ENCODE peak calls at places on chromosomes 6 and 20, in five cellular contexts. G, I, X, N and W are unnamed samples.

GRCh38 chr20:51611625-51611890 is 69.0 kb upstream of the NFATC2 start:
- DNase-seq in I (no peak), X (no peak), G (no peak), N (no peak), W (no peak)

GRCh38 chr6:44801188-44801587 is 413.7 kb downstream of the CDC5L start:
- DNase-seq in I (no peak), G (no peak), X (no peak), N (no peak), W (no peak)

GRCh38 chr20:11101696-11102095 is 427.9 kb upstream of the JAG1 start:
- DNase-seq in G (no peak), N (no peak), I (no peak), X (no peak), W (no peak)

GRCh38 chr6:31422587-31422986 is 19.2 kb downstream of the MICA start:
- DNase-seq in N (no peak), X (no peak), G (no peak), I (no peak), W (no peak)

GRCh38 chr6:116468293-116468692 is 7.1 kb downstream of the CALHM6 start:
- DNase-seq in I (no peak), N (no peak), X (no peak), G (no peak), W (no peak)

GRCh38 chr6:21987501-21987957 is 309.3 kb downstream of the PRL start:
- DNase-seq in X (peak), N (peak), G (peak), I (peak), W (peak)

GRCh38 chr6:158441639-158442308 is 118.1 kb upstream of the TMEM181 start:
- DNase-seq in G (no peak), I (no peak), X (peak), N (peak), W (no peak)

GRCh38 chr20:48760403-48760889 is 67.4 kb downstream of the PREX1 start:
- DNase-seq in N (peak), G (peak), I (no peak), X (no peak), W (no peak)

GRCh38 chr6:30258204-30258603 is 45.0 kb upstream of the TRIM26 start:
- DNase-seq in N (no peak), I (no peak), X (no peak), G (no peak), W (no peak)

GRCh38 chr20:10985536-10985935 is 311.7 kb upstream of the JAG1 start:
- DNase-seq in X (no peak), I (no peak), G (peak), N (peak), W (no peak)

GRCh38 chr6:167590193-167590592 is 236.5 kb upstream of the AFDN start:
- DNase-seq in I (no peak), G (no peak), X (no peak), N (no peak), W (no peak)

GRCh38 chr6:127732927-127733326 is 156.0 kb downstream of the C6orf58 start:
- DNase-seq in N (no peak), G (no peak), I (no peak), X (no peak), W (no peak)

GRCh38 chr6:127737768-127738167 is 160.8 kb downstream of the C6orf58 start:
- DNase-seq in N (no peak), X (no peak), I (no peak), G (peak), W (no peak)

GRCh38 chr6:127738423-127738822 is 161.4 kb downstream of the C6orf58 start:
- DNase-seq in N (no peak), X (no peak), G (no peak), I (no peak), W (no peak)

GRCh38 chr6:127737009-127737486 is 160.1 kb downstream of the C6orf58 start:
- DNase-seq in X (no peak), N (peak), G (peak), I (peak), W (peak)
- TF ChIP-seq CTCF in X (peak), N (peak), G (peak), I (peak), W (peak)

GRCh38 chr6:120200853-120201252 is 851.3 kb upstream of the MAN1A1 start:
- DNase-seq in G (no peak), N (no peak), I (no peak), X (no peak), W (no peak)
- TF ChIP-seq CTCF in G (no peak), N (no peak), I (no peak), X (no peak), W (no peak)

DNA sequence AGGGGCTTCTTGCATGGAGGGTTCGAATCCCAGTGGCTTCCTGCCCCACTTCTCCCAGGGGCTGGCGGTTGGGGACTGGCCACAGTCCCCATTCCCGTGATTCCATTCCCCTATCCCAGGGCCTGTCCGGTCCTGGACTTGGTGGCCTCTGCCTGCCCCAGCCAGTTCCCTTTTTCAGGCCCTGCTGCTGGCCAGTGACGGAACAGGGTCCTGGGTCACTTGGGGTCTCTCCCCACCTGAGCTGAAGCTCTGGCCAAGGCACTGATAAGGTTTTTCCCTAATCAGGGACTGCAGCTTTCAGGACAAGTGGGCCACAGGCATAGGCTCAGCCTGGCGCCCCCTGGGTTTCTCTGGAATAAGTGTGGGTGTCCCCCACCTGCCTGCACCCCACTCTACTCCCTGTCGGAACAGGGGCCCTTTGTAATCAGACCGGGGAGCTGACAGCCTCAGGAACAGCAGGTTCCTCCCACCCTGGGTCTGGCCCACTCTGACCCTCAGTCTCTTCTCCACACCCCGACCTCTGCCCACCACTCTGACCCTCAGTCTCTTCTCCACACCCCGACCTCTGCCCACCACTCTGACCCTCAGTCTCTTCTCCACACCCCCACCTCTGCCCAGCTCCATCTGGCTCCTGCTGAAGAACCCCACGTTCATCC is 22.1 kb downstream of the SLCO4A1 start:
- DNase-seq in I (no peak), G (no peak), X (no peak), N (no peak), W (no peak)
- TF ChIP-seq CTCF in I (no peak), G (no peak), X (no peak), N (no peak), W (no peak)

GRCh38 chr6:122399055-122399347 is 451 bp upstream of the HSF2 start:
- DNase-seq in G (no peak), X (no peak), I (no peak), N (no peak), W (no peak)
- TF ChIP-seq CTCF in G (no peak), X (no peak), I (no peak), N (no peak), W (no peak)

DNA sequence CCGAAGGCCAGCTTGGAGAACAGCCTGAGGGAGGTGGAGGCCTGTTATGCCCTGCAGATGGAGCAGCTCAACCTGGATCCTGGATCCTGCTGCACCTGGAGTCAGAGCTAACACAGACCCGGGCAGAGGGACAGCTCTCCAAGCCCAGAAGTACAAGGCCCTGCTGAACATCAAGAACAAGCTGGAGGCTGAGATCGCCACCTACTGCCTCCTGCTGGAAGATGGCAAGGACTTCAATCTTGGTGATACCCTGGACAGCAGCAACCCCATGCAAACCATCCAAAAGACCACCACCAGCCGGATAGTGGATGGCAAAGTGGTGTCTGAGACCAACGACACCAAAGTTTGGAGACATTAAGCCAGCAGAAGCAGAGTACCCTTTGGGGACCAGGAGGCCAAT is 223.5 kb upstream of the ID4 start:
- DNase-seq in G (no peak), I (no peak), X (no peak), N (no peak), W (no peak)
- TF ChIP-seq CTCF in G (no peak), I (no peak), X (no peak), N (no peak), W (no peak)

GRCh38 chr6:8904754-8905153 is 469.4 kb upstream of the SLC35B3 start:
- DNase-seq in N (no peak), G (no peak), X (no peak), I (no peak), W (no peak)
- TF ChIP-seq CTCF in N (no peak), G (no peak), X (no peak), I (no peak), W (no peak)

GRCh38 chr6:63816979-63817436 is 181.4 kb downstream of the PHF3 start:
- DNase-seq in G (no peak), X (no peak), I (no peak), N (no peak), W (no peak)
- TF ChIP-seq CTCF in G (no peak), X (no peak), I (no peak), N (peak), W (no peak)